ENCODE peak calls at places on chromosomes 11 and 22, in five cellular contexts. F, O, U, X and Y are unnamed samples.

GRCh38 chr11:112025682-112026081 is 474 bp downstream of the DLAT start:
- DNase-seq in F (no peak), O (no peak), U (peak; percentile 23), X (peak; percentile 8), Y (no peak)

GRCh38 chr11:1482581-1483444 is 3.8 kb downstream of the MOB2 start:
- DNase-seq in F (peak; percentile 70), O (no peak), U (no peak), X (no peak), Y (no peak)

GRCh38 chr22:45565171-45565570 is 62.5 kb downstream of the FBLN1 start:
- DNase-seq in F (peak; percentile 18), O (no peak), U (no peak), X (no peak), Y (no peak)

GRCh38 chr22:19631899-19632670 is 82.2 kb upstream of the SEPTIN5 start:
- DNase-seq in F (no peak), O (no peak), U (peak; percentile 27), X (peak; percentile 46), Y (peak; percentile 56)

GRCh38 chr11:80297808-80298460 is 857.1 kb upstream of the TENM4 start:
- DNase-seq in F (no peak), O (no peak), U (peak; percentile 82), X (no peak), Y (peak; percentile 41)

GRCh38 chr11:10305964-10306918 is 1.4 kb downstream of the ADM start:
- DNase-seq in F (peak; percentile 59), O (no peak), U (peak; percentile 32), X (peak; percentile 31), Y (peak; percentile 60)

GRCh38 chr11:125935629-125936199 is 10.1 kb upstream of the VSIG10L2 start:
- DNase-seq in F (no peak), O (no peak), U (no peak), X (no peak), Y (no peak)

GRCh38 chr22:35600466-35600865 is 16.7 kb downstream of the MB start:
- DNase-seq in F (no peak), O (no peak), U (no peak), X (no peak), Y (no peak)

GRCh38 chr11:106281455-106282173 is 204.2 kb downstream of the AASDHPPT start:
- DNase-seq in F (no peak), O (no peak), U (peak; percentile 79), X (peak; percentile 1), Y (peak; percentile 81)

GRCh38 chr11:33002143-33002542 is 13.5 kb upstream of the DEPDC7 start:
- DNase-seq in F (no peak), O (no peak), U (no peak), X (no peak), Y (no peak)

GRCh38 chr11:394034-394857 is at the start of gene PKP3:
- DNase-seq in F (no peak), O (no peak), U (peak; percentile 60), X (peak; percentile 86), Y (no peak)

GRCh38 chr11:103961010-103961409 is 75.4 kb upstream of the DDI1 start:
- DNase-seq in F (no peak), O (no peak), U (peak; percentile 88), X (peak; percentile 19), Y (no peak)

GRCh38 chr11:6719588-6719987 is 36.4 kb upstream of the MRPL17 start:
- DNase-seq in F (no peak), O (no peak), U (no peak), X (no peak), Y (no peak)

GRCh38 chr11:92882828-92883611 is 86.4 kb upstream of the MTNR1B start:
- DNase-seq in F (no peak), O (no peak), U (no peak), X (no peak), Y (no peak)

GRCh38 chr22:43260818-43261217 is 73.9 kb upstream of the TTLL12 start:
- DNase-seq in F (no peak), O (no peak), U (peak; percentile 18), X (no peak), Y (no peak)

DNA sequence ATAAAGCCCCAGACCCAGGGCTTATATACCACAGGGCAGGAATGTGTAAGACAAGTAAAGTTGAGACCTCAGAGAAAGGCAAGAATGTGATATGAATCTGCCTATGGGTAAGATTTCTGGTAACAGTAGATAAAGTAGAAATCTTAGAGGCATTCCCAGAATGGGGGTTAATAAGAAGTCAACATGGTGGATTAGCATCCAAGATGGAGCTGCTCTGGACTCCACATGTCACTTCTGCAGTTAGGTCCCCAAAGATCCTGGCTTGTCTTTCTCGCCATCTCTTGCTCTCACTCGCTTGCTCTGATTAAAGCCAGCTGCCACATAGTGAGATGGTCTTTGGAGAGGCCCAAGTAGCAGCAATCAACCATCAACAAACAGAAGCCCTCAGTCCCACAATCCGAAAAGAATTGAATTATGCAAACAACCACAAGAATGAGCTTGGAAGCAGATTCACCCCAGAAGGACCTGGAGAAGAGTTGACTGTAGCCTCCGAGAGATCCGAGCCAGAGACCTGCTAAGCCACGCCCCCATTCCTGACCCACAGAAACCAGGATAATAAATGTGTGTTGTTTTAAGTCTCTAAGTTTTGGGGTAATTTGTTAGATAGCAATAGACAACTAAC is 5.4 kb upstream of the C11orf86 start:
- DNase-seq in F (no peak), O (no peak), U (peak; percentile 87), X (no peak), Y (peak; percentile 92)
- H3K27ac ChIP-seq in F (no peak overlapping the region), O (no peak overlapping the region), U (peak overlapping the region; percentile 95), X (peak overlapping the region; percentile 99), Y (no peak overlapping the region)

GRCh38 chr22:48745842-48746788 is 1081.6 kb downstream of the BRD1 start:
- DNase-seq in F (no peak), O (no peak), U (no peak), X (no peak), Y (no peak)

GRCh38 chr22:48744967-48745841 is 1082.5 kb downstream of the BRD1 start:
- DNase-seq in F (no peak), O (no peak), U (no peak), X (no peak), Y (no peak)

GRCh38 chr22:48748113-48748859 is 1079.4 kb downstream of the BRD1 start:
- DNase-seq in F (no peak), O (no peak), U (no peak), X (no peak), Y (no peak)

GRCh38 chr22:48748860-48749554 is 1078.7 kb downstream of the BRD1 start:
- DNase-seq in F (no peak), O (no peak), U (no peak), X (no peak), Y (no peak)

GRCh38 chr22:48746789-48747425 is 1080.8 kb downstream of the BRD1 start:
- DNase-seq in F (no peak), O (no peak), U (no peak), X (no peak), Y (no peak)
- H3K9me3 ChIP-seq in F (no peaks in the 10 kb centered on the region), O (no peaks in the 10 kb centered on the region), U (peaks cover 73% of the 10 kb centered on the region), X (no peaks in the 10 kb centered on the region), Y (no peaks in the 10 kb centered on the region)

GRCh38 chr11:134248910-134249480 is 4.2 kb downstream of the THYN1 start:
- DNase-seq in F (no peak), O (no peak), U (peak; percentile 53), X (no peak), Y (no peak)
- H3K27ac ChIP-seq in F (no peak overlapping the region), O (no peak overlapping the region), U (no peak overlapping the region), X (no peak overlapping the region), Y (no peak overlapping the region)

GRCh38 chr22:47309476-47309875 is 547.0 kb downstream of the TBC1D22A start:
- DNase-seq in F (no peak), O (no peak), U (no peak), X (no peak), Y (no peak)
- H3K9me3 ChIP-seq in F (no peaks in the 10 kb centered on the region), O (no peaks in the 10 kb centered on the region), U (no peaks in the 10 kb centered on the region), X (no peaks in the 10 kb centered on the region), Y (no peaks in the 10 kb centered on the region)

GRCh38 chr22:31341386-31342088 is 4.6 kb downstream of the PATZ1 start:
- DNase-seq in F (no peak), O (no peak), U (no peak), X (no peak), Y (no peak)
- H3K27ac ChIP-seq in F (no peak overlapping the region), O (no peak overlapping the region), U (no peak overlapping the region), X (no peak overlapping the region), Y (no peak overlapping the region)

GRCh38 chr11:70826950-70827349 is 425.4 kb downstream of the SHANK2 start:
- DNase-seq in F (no peak), O (no peak), U (no peak), X (no peak), Y (no peak)
- H3K9me3 ChIP-seq in F (no peaks in the 10 kb centered on the region), O (no peaks in the 10 kb centered on the region), U (no peaks in the 10 kb centered on the region), X (no peaks in the 10 kb centered on the region), Y (no peaks in the 10 kb centered on the region)

DNA sequence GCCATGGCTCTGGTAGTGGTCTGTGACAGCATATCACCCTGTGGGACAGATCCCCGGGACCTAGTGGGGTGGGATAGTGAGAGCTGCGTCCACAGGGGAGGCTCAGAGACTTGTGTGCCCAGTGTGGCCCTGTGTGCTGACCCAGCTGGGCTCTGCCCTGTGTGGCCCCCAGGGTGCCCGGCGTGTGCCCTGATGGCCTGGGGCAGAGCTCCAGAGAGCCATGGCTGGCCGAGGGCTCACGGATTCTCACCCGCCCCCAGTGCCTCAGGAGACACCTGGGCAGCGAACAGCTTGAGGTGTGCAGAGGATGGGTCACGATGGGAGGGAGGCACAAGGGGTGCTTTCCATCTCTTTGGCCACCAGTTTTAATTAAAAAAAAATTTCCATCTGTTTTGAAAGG is 11.8 kb downstream of the LRP5 start:
- DNase-seq in F (no peak), O (no peak), U (no peak), X (no peak), Y (no peak)
- H3K27ac ChIP-seq in F (no peak overlapping the region), O (no peak overlapping the region), U (no peak overlapping the region), X (no peak overlapping the region), Y (no peak overlapping the region)